ENCODE peak calls at places on chromosomes 2 and 18, in five cellular contexts. T is A549, U is sigmoid colon, R is IMR-90, E is gastrocnemius medialis. B is an unnamed sample.

GRCh38 chr18:49534846-49535601 is 26.8 kb upstream of the LIPG start:
- DNase-seq in T (no peak), U (no peak), R (no peak), E (no peak), B (no peak)

GRCh38 chr18:32771871-32772499 is 838 bp downstream of the KLHL14 start:
- DNase-seq in T (no peak), U (peak), R (no peak), E (no peak), B (no peak)

GRCh38 chr2:161045726-161046125 is 114.5 kb upstream of the TANK start:
- DNase-seq in T (no peak), U (no peak), R (peak), E (no peak), B (no peak)

GRCh38 chr18:74930616-74931015 is 278.3 kb downstream of the PTGR3 start:
- DNase-seq in T (no peak), U (no peak), R (peak), E (no peak), B (no peak)

GRCh38 chr2:200742426-200742825 is 69.3 kb upstream of the BZW1 start:
- DNase-seq in T (no peak), U (peak), R (no peak), E (peak), B (peak)

GRCh38 chr2:169119816-169120215 is 50.5 kb downstream of the DHRS9 start:
- DNase-seq in T (no peak), U (no peak), R (no peak), E (no peak), B (no peak)

GRCh38 chr18:31825772-31826171 is 65.1 kb upstream of the SLC25A52 start:
- DNase-seq in T (no peak), U (no peak), R (no peak), E (no peak), B (no peak)

GRCh38 chr2:150585221-150585971 is 97.9 kb upstream of the RND3 start:
- DNase-seq in T (no peak), U (no peak), R (no peak), E (no peak), B (no peak)

GRCh38 chr18:65610939-65611338 is 139.9 kb upstream of the CDH7 start:
- DNase-seq in T (no peak), U (no peak), R (no peak), E (no peak), B (no peak)

GRCh38 chr2:121237336-121237979 is 47.5 kb downstream of the TFCP2L1 start:
- DNase-seq in T (no peak), U (no peak), R (no peak), E (no peak), B (no peak)

DNA sequence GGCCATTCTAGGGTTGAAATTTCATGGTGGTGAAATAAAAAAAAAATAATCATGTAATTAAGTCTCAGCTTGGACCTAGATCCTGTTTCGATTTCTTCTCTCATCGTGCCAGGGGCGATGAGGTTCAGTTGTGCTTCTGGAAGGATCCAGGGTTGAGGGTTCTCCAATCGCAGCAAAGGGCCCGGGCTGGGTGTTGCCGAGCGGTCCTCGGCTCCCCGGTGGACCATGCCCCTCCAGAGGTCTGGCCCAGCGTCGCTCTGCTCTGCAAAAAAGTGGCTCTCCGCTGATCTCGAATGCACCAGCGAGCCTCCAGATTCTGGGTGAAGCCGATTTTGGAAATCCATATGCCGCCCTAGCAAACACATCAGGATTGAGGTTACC is 39.0 kb downstream of the EN1 start:
- DNase-seq in T (no peak), U (no peak), R (no peak), E (no peak), B (peak)
- H3K4me3 ChIP-seq in T (no peak), U (peak), R (no peak), E (peak), B (no peak)

DNA sequence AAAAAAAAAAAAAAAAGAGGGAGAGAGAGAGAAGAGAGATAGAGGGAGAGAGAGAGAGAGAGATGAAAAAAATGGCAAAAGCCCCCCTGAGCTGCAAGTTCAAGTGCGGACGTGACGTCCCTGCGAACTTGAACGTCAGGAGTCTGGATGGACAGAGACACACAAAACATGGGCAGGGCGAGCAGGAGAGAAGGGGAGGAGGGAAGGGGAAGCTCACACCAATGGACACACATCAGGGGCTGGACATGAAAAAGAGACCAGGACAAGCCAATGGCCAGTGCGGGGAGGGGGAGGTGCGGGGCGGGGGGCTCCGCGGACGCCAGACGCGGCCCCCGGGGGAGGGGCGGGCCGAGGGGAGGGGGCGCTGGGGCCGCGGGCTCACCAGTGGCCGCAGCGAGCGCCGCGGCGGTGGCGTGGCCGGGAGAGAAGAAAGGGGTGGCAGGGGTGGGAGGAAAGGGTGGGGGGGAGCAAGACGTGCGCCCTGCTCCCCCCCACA is at the start of gene BCL11A:
- DNase-seq in T (peak), U (peak), R (peak), E (no peak), B (no peak)
- TF ChIP-seq POLR2A in T (no peak), U (peak), R (no peak), E (no peak), B (no peak)

DNA sequence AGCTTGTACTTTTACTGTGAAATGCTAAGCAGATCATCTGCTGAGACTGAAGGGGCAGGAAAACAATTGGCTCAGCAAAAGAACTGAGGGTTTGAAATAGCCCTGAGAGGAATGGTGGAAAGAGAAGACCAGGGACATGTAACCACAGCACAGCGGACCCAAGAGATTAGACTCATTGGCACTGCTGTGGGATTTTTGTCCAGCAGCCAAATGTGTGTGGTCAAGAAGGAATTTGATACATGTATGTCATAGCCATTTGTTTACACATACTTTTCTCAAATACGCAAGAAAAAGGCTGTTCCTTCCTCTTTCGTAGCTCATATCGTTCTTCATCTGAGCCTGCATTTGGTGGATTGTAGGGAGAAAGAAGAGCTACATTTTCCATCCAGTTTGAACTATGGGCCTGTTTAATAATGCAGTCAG is 73.8 kb downstream of the TRABD2A start:
- DNase-seq in T (peak), U (no peak), R (peak), E (no peak), B (no peak)
- H3K4me3 ChIP-seq in T (no peak), U (no peak), R (no peak), E (no peak), B (no peak)

DNA sequence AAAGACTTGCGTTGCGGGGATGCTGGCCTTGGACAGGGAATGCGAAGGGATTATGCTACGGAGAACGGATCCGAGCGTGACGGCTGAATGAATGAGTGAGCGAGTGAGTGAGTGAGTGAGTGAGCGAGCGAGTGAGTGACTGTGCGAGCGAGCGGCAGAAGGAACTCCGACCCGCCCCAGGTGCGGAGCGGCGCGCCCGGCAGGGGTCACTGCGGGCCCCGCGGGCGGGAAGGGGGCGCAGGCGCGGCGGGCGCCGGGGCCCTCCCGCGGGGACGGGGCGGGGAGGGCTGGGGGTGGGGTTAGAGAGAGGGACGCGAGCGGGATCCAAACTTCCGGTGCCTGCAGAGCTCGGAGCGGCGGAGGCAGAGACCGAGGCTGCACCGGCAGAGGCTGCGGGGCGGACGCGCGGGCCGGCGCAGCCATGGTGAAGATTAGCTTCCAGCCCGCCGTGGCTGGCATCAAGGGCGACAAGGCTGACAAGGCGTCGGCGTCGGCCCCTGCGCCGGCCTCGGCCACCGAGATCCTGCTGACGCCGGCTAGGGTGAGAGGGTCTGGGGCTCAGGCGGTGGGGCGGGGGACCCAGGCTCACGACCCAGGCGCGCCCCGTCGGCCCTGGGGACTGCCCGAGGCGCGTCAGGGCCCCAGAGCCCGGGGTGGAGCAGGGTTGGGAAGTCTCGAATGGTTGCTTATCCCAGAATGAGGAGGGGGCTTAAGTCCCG is at the start of gene ITM2C:
- DNase-seq in T (peak), U (peak), R (peak), E (no peak), B (no peak)
- TF ChIP-seq POLR2A in T (peak), U (peak), R (no peak), E (no peak), B (no peak)

DNA sequence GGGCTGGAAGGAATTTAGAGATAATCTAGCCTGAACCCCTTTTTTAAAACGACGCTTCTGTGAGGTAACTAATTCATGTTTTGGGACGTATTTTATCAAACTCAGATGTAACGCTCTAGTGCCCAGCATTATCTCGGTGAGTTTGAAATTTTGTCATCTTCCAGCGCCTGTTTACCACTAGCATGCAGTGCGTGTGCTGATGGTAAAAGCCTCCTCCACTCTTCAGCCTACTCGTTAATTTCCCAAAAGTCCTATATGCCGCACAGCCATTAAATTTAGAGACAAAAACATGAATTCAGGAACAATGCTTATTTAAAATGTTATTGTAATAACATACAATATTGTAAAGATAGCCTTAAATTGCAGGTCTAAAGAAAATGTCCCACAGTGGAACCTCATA is 2.8 kb downstream of the ZCCHC2 start:
- DNase-seq in T (no peak), U (no peak), R (no peak), E (no peak), B (no peak)
- H3K4me3 ChIP-seq in T (peak), U (peak), R (no peak), E (peak), B (no peak)

GRCh38 chr2:73112913-73113633 is at the start of gene RAB11FIP5:
- DNase-seq in T (peak), U (peak), R (peak), E (peak), B (peak)
- TF ChIP-seq POLR2A in T (peak), U (no peak), R (peak), E (peak), B (no peak)

DNA sequence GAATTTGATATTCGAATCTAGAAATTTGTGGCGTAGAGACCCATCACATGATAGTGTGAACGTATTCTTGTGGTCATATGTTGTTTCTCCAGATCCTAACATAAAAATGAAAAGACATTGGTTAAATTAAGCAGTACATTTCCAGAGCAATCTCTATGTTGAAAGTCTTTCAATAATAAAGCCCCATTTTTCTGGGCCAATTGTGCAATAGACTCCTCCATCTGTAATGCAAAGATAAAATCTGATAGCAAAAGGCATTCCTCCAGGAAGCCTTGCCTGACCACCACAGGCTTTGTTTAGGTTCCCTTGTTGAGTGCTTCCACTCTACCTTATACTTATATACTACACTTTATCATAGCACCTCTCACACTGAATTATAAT is 31.3 kb downstream of the APOB start:
- DNase-seq in T (no peak), U (no peak), R (no peak), E (no peak), B (no peak)
- H3K4me3 ChIP-seq in T (no peak), U (no peak), R (no peak), E (no peak), B (no peak)

GRCh38 chr2:66239655-66240054 is 195.3 kb upstream of the MEIS1 start:
- DNase-seq in T (no peak), U (peak), R (no peak), E (peak), B (peak)
- TF ChIP-seq POLR2A in T (no peak), U (no peak), R (no peak), E (no peak), B (no peak)

GRCh38 chr2:70906439-70907018 is 29.2 kb upstream of the ATP6V1B1 start:
- DNase-seq in T (no peak), U (no peak), R (no peak), E (no peak), B (peak)

GRCh38 chr2:70904371-70905216 is 31.1 kb upstream of the ATP6V1B1 start:
- DNase-seq in T (no peak), U (no peak), R (no peak), E (no peak), B (no peak)

GRCh38 chr2:70905443-70905842 is 30.3 kb upstream of the ATP6V1B1 start:
- DNase-seq in T (no peak), U (no peak), R (no peak), E (no peak), B (peak)

GRCh38 chr2:70906022-70906421 is 29.7 kb upstream of the ATP6V1B1 start:
- DNase-seq in T (no peak), U (no peak), R (no peak), E (no peak), B (peak)

GRCh38 chr2:70907130-70907756 is 28.5 kb upstream of the ATP6V1B1 start:
- DNase-seq in T (no peak), U (no peak), R (no peak), E (no peak), B (peak)
- H3K4me3 ChIP-seq in T (no peak), U (no peak), R (no peak), E (peak), B (no peak)

GRCh38 chr2:36717556-36718266 is 21.2 kb downstream of the VIT start:
- DNase-seq in T (no peak), U (no peak), R (no peak), E (no peak), B (no peak)
- TF ChIP-seq POLR2A in T (no peak), U (no peak), R (no peak), E (no peak), B (no peak)

B was measured in lower leg skin.